ENCODE peak calls at places on chromosomes 6 and 20, in ten cellular contexts. A is GM23338, F is stomach, D is prostate gland, E is H1, K is HL-60, N is suprapubic skin, X is breast epithelium, B is transverse colon, M is HepG2. Q is an unnamed sample.

GRCh38 chr20:62040381-62040922 is 25.2 kb downstream of the TAF4 start:
- DNase-seq in M (no peak), F (no peak), X (no peak), B (no peak), D (no peak), E (no peak), K (no peak), N (no peak), A (no peak), Q (no peak)

GRCh38 chr20:41047279-41047974 is 18.8 kb downstream of the TOP1 start:
- DNase-seq in N (no peak), D (no peak), E (no peak), F (no peak), B (no peak), K (no peak), A (peak; percentile 53), X (no peak), M (no peak), Q (no peak)

GRCh38 chr20:16393836-16394235 is 179.4 kb downstream of the KIF16B start:
- DNase-seq in K (no peak), F (no peak), X (no peak), A (no peak), E (no peak), D (no peak), N (no peak), B (no peak), M (no peak), Q (no peak)

GRCh38 chr6:33731751-33732282 is 14.9 kb downstream of the IP6K3 start:
- DNase-seq in A (no peak), N (no peak), K (no peak), M (no peak), F (no peak), X (peak; percentile 76), B (no peak), D (peak; percentile 89), E (no peak), Q (no peak)

GRCh38 chr20:16607364-16608264 is 34.4 kb upstream of the KIF16B start:
- DNase-seq in E (peak; percentile 0), F (no peak), A (no peak), M (peak; percentile 37), K (no peak), D (no peak), N (no peak), B (peak; percentile 54), X (no peak), Q (no peak)

GRCh38 chr6:98641929-98642328 is 192.4 kb upstream of the POU3F2 start:
- DNase-seq in F (no peak), D (no peak), B (no peak), N (no peak), K (no peak), E (no peak), A (no peak), M (peak; percentile 77), X (no peak), Q (no peak)

GRCh38 chr6:29005183-29005885 is at the start of gene ZNF311:
- DNase-seq in M (no peak), N (peak; percentile 71), D (peak; percentile 46), K (no peak), E (no peak), F (peak; percentile 47), A (peak; percentile 86), B (peak; percentile 60), X (no peak), Q (no peak)

GRCh38 chr20:61969806-61970205 is 95.9 kb downstream of the TAF4 start:
- DNase-seq in F (no peak), A (no peak), X (no peak), M (no peak), B (no peak), K (no peak), N (no peak), E (peak; percentile 7), D (no peak), Q (no peak)

GRCh38 chr20:62437985-62438384 is 10.6 kb upstream of the RBBP8NL start:
- DNase-seq in A (peak; percentile 48), F (no peak), E (no peak), D (no peak), X (no peak), M (no peak), B (no peak), N (no peak), K (no peak), Q (no peak)

GRCh38 chr6:150584596-150584995 is 15.1 kb upstream of the PLEKHG1 start:
- DNase-seq in X (no peak), K (no peak), N (no peak), F (no peak), D (no peak), A (no peak), B (no peak), M (no peak), E (no peak), Q (no peak)

GRCh38 chr20:2626853-2627541 is 25.4 kb upstream of the NOP56 start:
- DNase-seq in B (peak; percentile 74), E (no peak), A (peak; percentile 22), K (no peak), D (no peak), M (peak; percentile 80), N (no peak), F (no peak), X (no peak), Q (no peak)

DNA sequence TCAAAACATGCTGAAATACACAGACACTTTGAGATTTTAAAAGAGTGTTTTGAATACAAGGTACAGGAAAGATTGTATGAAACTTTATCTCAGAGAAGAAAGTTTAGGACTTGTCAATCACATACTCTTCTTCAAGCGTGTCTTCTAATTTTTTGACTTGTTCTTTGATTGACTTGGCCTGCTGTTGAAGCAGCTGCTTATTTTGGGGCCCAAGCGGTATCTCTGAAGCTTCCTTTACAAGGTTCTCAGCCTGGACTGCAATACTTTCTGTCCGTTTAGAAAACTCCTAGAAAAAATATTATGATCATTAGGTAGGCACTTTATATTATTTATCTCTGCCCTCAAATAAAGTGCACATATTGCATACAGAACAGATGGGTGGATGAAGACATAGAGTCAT is 201.3 kb downstream of the SYNE1 start:
- DNase-seq in X (no peak), K (no peak), B (no peak), M (no peak), E (no peak), F (no peak), N (no peak), D (no peak), A (no peak), Q (no peak)
- TF ChIP-seq POLR2AphosphoS5 in X (no peak), K (no peak), B (no peak), M (no peak), E (no peak), F (no peak), N (no peak), D (no peak), A (no peak), Q (no peak)

GRCh38 chr20:9110916-9111432 is 42.1 kb downstream of the PLCB4 start:
- DNase-seq in F (no peak), M (no peak), K (no peak), D (no peak), E (no peak), X (no peak), N (no peak), A (no peak), B (no peak), Q (no peak)

GRCh38 chr20:9117548-9117947 is 48.7 kb downstream of the PLCB4 start:
- DNase-seq in K (no peak), N (no peak), D (no peak), E (no peak), M (no peak), F (no peak), B (no peak), X (no peak), A (no peak), Q (no peak)

GRCh38 chr20:9114709-9115108 is 45.8 kb downstream of the PLCB4 start:
- DNase-seq in E (no peak), K (no peak), B (no peak), A (no peak), D (no peak), X (no peak), F (no peak), M (no peak), N (no peak), Q (no peak)

GRCh38 chr20:9110365-9110764 is 41.5 kb downstream of the PLCB4 start:
- DNase-seq in A (no peak), F (no peak), M (no peak), B (no peak), X (no peak), E (no peak), K (no peak), N (no peak), D (no peak), Q (no peak)

GRCh38 chr20:9112541-9113515 is 43.9 kb downstream of the PLCB4 start:
- DNase-seq in D (peak; percentile 17), M (no peak), X (no peak), B (no peak), E (no peak), N (no peak), A (no peak), F (no peak), K (no peak), Q (no peak)
- TF ChIP-seq POLR2AphosphoS5 in D (no peak), M (no peak), X (no peak), B (no peak), E (no peak), N (no peak), A (no peak), F (no peak), K (no peak), Q (no peak)

GRCh38 chr6:37136821-37137200 is 33.1 kb upstream of the PIM1 start:
- DNase-seq in K (no peak), E (no peak), N (no peak), X (no peak), F (no peak), D (no peak), B (no peak), M (no peak), A (no peak), Q (no peak)

GRCh38 chr6:37139223-37139962 is 30.6 kb upstream of the PIM1 start:
- DNase-seq in E (no peak), X (no peak), K (no peak), M (no peak), F (no peak), A (no peak), B (no peak), D (no peak), N (no peak), Q (no peak)

GRCh38 chr6:37137881-37138568 is 31.9 kb upstream of the PIM1 start:
- DNase-seq in N (no peak), K (no peak), E (peak; percentile 60), A (no peak), D (no peak), F (no peak), B (no peak), X (no peak), M (peak; percentile 74), Q (no peak)

GRCh38 chr6:37135835-37136694 is 33.9 kb upstream of the PIM1 start:
- DNase-seq in F (no peak), X (no peak), M (peak; percentile 92), N (no peak), A (no peak), E (no peak), D (no peak), K (no peak), B (no peak), Q (no peak)

GRCh38 chr6:37137201-37137880 is 32.6 kb upstream of the PIM1 start:
- DNase-seq in A (peak; percentile 98), E (peak; percentile 77), N (no peak), B (no peak), M (peak; percentile 93), K (no peak), D (no peak), F (no peak), X (no peak), Q (no peak)
- TF ChIP-seq POLR2AphosphoS5 in A (peak; percentile 79), E (peak; percentile 87), N (no peak), B (no peak), M (peak; percentile 49), K (no peak), D (no peak), F (peak; percentile 15), X (no peak), Q (no peak)

GRCh38 chr20:34774886-34775285 is 50.6 kb downstream of the NCOA6 start:
- DNase-seq in N (no peak), B (no peak), M (no peak), K (no peak), D (no peak), X (no peak), E (no peak), A (no peak), F (no peak), Q (no peak)
- TF ChIP-seq POLR2AphosphoS5 in N (no peak), B (no peak), M (no peak), K (no peak), D (no peak), X (no peak), E (no peak), A (no peak), F (no peak), Q (no peak)

Q was measured in vagina.